ENCODE peak calls at places on chromosomes 7 and 10, in four cellular contexts. U, E, K and V are unnamed samples.

GRCh38 chr10:3853547-3853989 is 68.6 kb upstream of the KLF6 start:
- DNase-seq in U (no peak), E (no peak), K (no peak), V (no peak)

GRCh38 chr10:12435348-12435747 is 86.0 kb downstream of the CAMK1D start:
- DNase-seq in U (no peak), E (no peak), K (no peak), V (no peak)

GRCh38 chr10:102626026-102626686 is 18.1 kb upstream of the TRIM8 start:
- DNase-seq in U (no peak), E (no peak), K (no peak), V (no peak)

GRCh38 chr10:89516149-89516832 is 19.1 kb downstream of the SLC16A12 start:
- DNase-seq in U (no peak), E (no peak), K (no peak), V (no peak)

GRCh38 chr10:91930939-91931338 is 7.4 kb downstream of the BTAF1 start:
- DNase-seq in U (no peak), E (no peak), K (no peak), V (no peak)

GRCh38 chr7:2209146-2209960 is 23.4 kb downstream of the MAD1L1 start:
- DNase-seq in U (peak; percentile 86), E (peak; percentile 95), K (peak; percentile 64), V (peak; percentile 86)

GRCh38 chr10:71999360-72000072 is 35.3 kb downstream of the CHST3 start:
- DNase-seq in U (no peak), E (peak; percentile 91), K (no peak), V (no peak)

GRCh38 chr7:22943997-22944396 is 69.9 kb downstream of the HYCC1 start:
- DNase-seq in U (no peak), E (no peak), K (no peak), V (no peak)

GRCh38 chr10:34172936-34173533 is 642.1 kb downstream of the PARD3 start:
- DNase-seq in U (no peak), E (no peak), K (no peak), V (no peak)

GRCh38 chr7:157307534-157307838 is 29.3 kb upstream of the DNAJB6 start:
- DNase-seq in U (no peak), E (no peak), K (no peak), V (no peak)

GRCh38 chr10:114872519-114873087 is 51.0 kb downstream of the FHIP2A start:
- DNase-seq in U (no peak), E (no peak), K (no peak), V (no peak)

GRCh38 chr7:82294258-82294855 is 149.2 kb downstream of the CACNA2D1 start:
- DNase-seq in U (no peak), E (no peak), K (no peak), V (no peak)

GRCh38 chr10:131746785-131747184 is 154.0 kb upstream of the PPP2R2D start:
- DNase-seq in U (no peak), E (no peak), K (no peak), V (no peak)

GRCh38 chr10:78327778-78328591 is 294.3 kb downstream of the RPS24 start:
- DNase-seq in U (no peak), E (no peak), K (no peak), V (peak; percentile 29)
- TF ChIP-seq TEAD4 in U (no peak), E (no peak), K (no peak), V (no peak)

GRCh38 chr7:43041105-43041504 is 71.3 kb upstream of the HECW1 start:
- DNase-seq in U (no peak), E (no peak), K (no peak), V (no peak)

GRCh38 chr7:43038229-43038628 is 74.2 kb upstream of the HECW1 start:
- DNase-seq in U (no peak), E (no peak), K (no peak), V (no peak)

GRCh38 chr7:43037531-43037930 is 74.9 kb upstream of the HECW1 start:
- DNase-seq in U (no peak), E (no peak), K (no peak), V (no peak)

GRCh38 chr7:43040461-43040860 is 72.0 kb upstream of the HECW1 start:
- DNase-seq in U (no peak), E (no peak), K (no peak), V (no peak)

DNA sequence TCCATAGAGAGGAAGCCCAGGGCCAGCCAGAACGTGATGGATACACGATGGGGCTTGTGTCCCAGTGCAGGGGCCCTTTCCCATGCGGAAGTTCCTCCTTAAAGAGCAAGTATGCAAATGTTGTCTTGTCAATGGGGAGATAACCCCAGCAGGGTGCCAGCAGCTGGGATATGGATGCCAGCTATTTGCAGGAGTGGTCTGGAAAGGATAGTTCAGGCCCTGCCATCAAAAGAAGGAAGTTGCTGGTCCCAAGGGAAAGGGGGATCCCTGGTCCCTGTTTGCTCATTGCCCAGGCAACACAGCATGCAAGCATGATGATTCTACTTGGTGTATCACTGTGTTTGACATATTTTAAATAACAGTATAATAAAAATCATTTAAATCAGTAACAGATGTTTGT is 73.1 kb upstream of the HECW1 start:
- DNase-seq in U (peak; percentile 63), E (no peak), K (no peak), V (peak; percentile 15)
- TF ChIP-seq TEAD4 in U (no peak), E (no peak), K (no peak), V (no peak)

GRCh38 chr7:99042957-99043356 is 101.0 kb downstream of the SMURF1 start:
- DNase-seq in U (no peak), E (peak; percentile 46), K (no peak), V (no peak)
- TF ChIP-seq TEAD4 in U (no peak), E (no peak), K (no peak), V (no peak)

GRCh38 chr7:151289891-151290290 is 41.4 kb upstream of the SMARCD3 start:
- DNase-seq in U (no peak), E (no peak), K (no peak), V (no peak)

GRCh38 chr7:151290355-151290760 is 41.9 kb upstream of the SMARCD3 start:
- DNase-seq in U (no peak), E (no peak), K (no peak), V (no peak)

GRCh38 chr7:151282111-151282510 is 33.6 kb upstream of the SMARCD3 start:
- DNase-seq in U (no peak), E (no peak), K (no peak), V (no peak)

GRCh38 chr7:151283302-151283701 is 34.8 kb upstream of the SMARCD3 start:
- DNase-seq in U (no peak), E (no peak), K (no peak), V (no peak)

DNA sequence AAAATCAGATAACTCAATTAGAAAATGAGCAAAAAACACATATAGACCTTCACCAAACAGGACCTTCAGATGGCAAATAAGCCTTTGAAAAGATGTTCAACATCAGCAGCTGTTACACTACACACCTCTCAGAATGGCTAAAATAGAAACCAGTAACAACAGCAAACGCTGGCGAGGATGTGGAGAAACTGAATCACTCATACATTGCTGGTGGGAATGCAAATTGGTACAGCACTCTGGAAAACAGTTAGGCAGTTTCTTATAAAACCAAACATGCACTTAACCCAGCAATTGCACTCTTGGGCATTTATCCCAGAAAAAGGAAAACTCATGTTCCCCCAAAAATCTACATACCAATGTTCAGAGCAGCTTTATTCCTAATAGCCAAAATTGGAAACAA is 37.7 kb upstream of the SMARCD3 start:
- DNase-seq in U (no peak), E (no peak), K (no peak), V (no peak)
- TF ChIP-seq TEAD4 in U (no peak), E (no peak), K (no peak), V (no peak)